ENCODE peak calls at places on chromosome 14, in four cellular contexts. One of them, this sample, is unnamed. For H3K4me1, the result is how much of the 10 kb centered on the place peaks cover.

GRCh38 chr14:67446371-67447032 is 34.5 kb upstream of the PLEK2 start:
- DNase-seq in lung: no peak
- DNase-seq in DND-41: no peak
- DNase-seq in heart left ventricle: peak
- DNase-seq in this sample: no peak

GRCh38 chr14:93748208-93749080 is 39.8 kb downstream of the PRIMA1 start:
- DNase-seq in DND-41: no peak
- DNase-seq in heart left ventricle: peak
- DNase-seq in lung: no peak
- DNase-seq in this sample: no peak

GRCh38 chr14:50035214-50035613 is 81.2 kb downstream of the VCPKMT start:
- DNase-seq in lung: no peak
- DNase-seq in DND-41: no peak
- DNase-seq in heart left ventricle: no peak
- DNase-seq in this sample: no peak

GRCh38 chr14:58298477-58298879 is at the start of gene ARID4A:
- DNase-seq in heart left ventricle: peak
- DNase-seq in lung: peak
- DNase-seq in DND-41: no peak
- DNase-seq in this sample: no peak

GRCh38 chr14:78637903-78638302 is 467.7 kb downstream of the NRXN3 start:
- DNase-seq in heart left ventricle: no peak
- DNase-seq in lung: no peak
- DNase-seq in DND-41: no peak
- DNase-seq in this sample: no peak

GRCh38 chr14:39174560-39175444 is at the start of gene PNN:
- DNase-seq in lung: peak
- DNase-seq in DND-41: peak
- DNase-seq in heart left ventricle: peak
- DNase-seq in this sample: peak

GRCh38 chr14:36952702-36953101 is 219.7 kb downstream of the SLC25A21 start:
- DNase-seq in lung: no peak
- DNase-seq in heart left ventricle: no peak
- DNase-seq in DND-41: no peak
- DNase-seq in this sample: no peak

GRCh38 chr14:49461529-49462401 is 124.4 kb downstream of the RPS29 start:
- DNase-seq in lung: peak
- DNase-seq in DND-41: peak
- DNase-seq in heart left ventricle: no peak
- DNase-seq in this sample: peak

GRCh38 chr14:93303659-93304058 is 29.2 kb downstream of the BTBD7 start:
- DNase-seq in DND-41: no peak
- DNase-seq in lung: no peak
- DNase-seq in heart left ventricle: peak
- DNase-seq in this sample: no peak

GRCh38 chr14:46245281-46245680 is 406.3 kb downstream of the RPL10L start:
- DNase-seq in DND-41: no peak
- DNase-seq in lung: no peak
- DNase-seq in heart left ventricle: no peak
- DNase-seq in this sample: no peak

GRCh38 chr14:42214981-42215491 is 608.4 kb downstream of the LRFN5 start:
- DNase-seq in DND-41: no peak
- DNase-seq in heart left ventricle: no peak
- DNase-seq in lung: no peak
- DNase-seq in this sample: no peak

GRCh38 chr14:34911209-34912150 is 36.3 kb upstream of the BAZ1A start:
- DNase-seq in lung: no peak
- DNase-seq in DND-41: no peak
- DNase-seq in heart left ventricle: no peak
- DNase-seq in this sample: no peak

GRCh38 chr14:65866906-65867305 is 454.4 kb downstream of the FUT8 start:
- DNase-seq in heart left ventricle: no peak
- DNase-seq in DND-41: no peak
- DNase-seq in lung: no peak
- DNase-seq in this sample: no peak

GRCh38 chr14:69625299-69626131 is 14.1 kb downstream of the SUSD6 start:
- DNase-seq in DND-41: peak
- DNase-seq in heart left ventricle: peak
- DNase-seq in lung: peak
- DNase-seq in this sample: peak

GRCh38 chr14:84882830-84883229 is 647.1 kb upstream of the FLRT2 start:
- DNase-seq in lung: no peak
- DNase-seq in DND-41: no peak
- DNase-seq in heart left ventricle: no peak
- DNase-seq in this sample: no peak

GRCh38 chr14:93946104-93946503 is 19.0 kb downstream of the FAM181A start:
- DNase-seq in heart left ventricle: no peak
- DNase-seq in DND-41: no peak
- DNase-seq in lung: no peak
- DNase-seq in this sample: no peak

GRCh38 chr14:72863216-72864006 is 30.5 kb downstream of the DPF3 start:
- DNase-seq in DND-41: no peak
- DNase-seq in lung: no peak
- DNase-seq in heart left ventricle: no peak
- DNase-seq in this sample: no peak

GRCh38 chr14:94769413-94770250 is at the start of gene GSC:
- DNase-seq in heart left ventricle: peak
- DNase-seq in lung: no peak
- DNase-seq in DND-41: no peak
- DNase-seq in this sample: no peak

GRCh38 chr14:31867570-31867969 is 209.5 kb upstream of the ARHGAP5 start:
- DNase-seq in DND-41: no peak
- DNase-seq in heart left ventricle: no peak
- DNase-seq in lung: no peak
- DNase-seq in this sample: no peak

GRCh38 chr14:59123526-59123925 is 64.9 kb upstream of the DAAM1 start:
- DNase-seq in lung: no peak
- DNase-seq in heart left ventricle: no peak
- DNase-seq in DND-41: no peak
- DNase-seq in this sample: no peak

GRCh38 chr14:106277503-106277902 is 751.1 kb downstream of the TMEM121 start:
- DNase-seq in DND-41: peak
- DNase-seq in heart left ventricle: no peak
- DNase-seq in lung: no peak
- DNase-seq in this sample: peak

GRCh38 chr14:104863923-104864266 is 1.2 kb upstream of the CEP170B start:
- DNase-seq in DND-41: no peak
- DNase-seq in lung: no peak
- DNase-seq in heart left ventricle: no peak
- DNase-seq in this sample: no peak

GRCh38 chr14:36773558-36773957 is 111.9 kb downstream of the PAX9 start:
- DNase-seq in heart left ventricle: no peak
- DNase-seq in lung: no peak
- DNase-seq in DND-41: no peak
- DNase-seq in this sample: no peak

GRCh38 chr14:38286481-38286880 is 30.6 kb upstream of the CLEC14A start:
- DNase-seq in DND-41: no peak
- DNase-seq in heart left ventricle: no peak
- DNase-seq in lung: no peak
- DNase-seq in this sample: no peak

GRCh38 chr14:101007004-101007614 is 103.6 kb upstream of the RTL1 start:
- DNase-seq in heart left ventricle: no peak
- DNase-seq in lung: no peak
- DNase-seq in DND-41: no peak
- DNase-seq in this sample: no peak

GRCh38 chr14:61512026-61512425 is 183.3 kb upstream of the HIF1A start:
- DNase-seq in heart left ventricle: no peak
- DNase-seq in lung: no peak
- DNase-seq in DND-41: no peak
- DNase-seq in this sample: no peak

GRCh38 chr14:21191809-21192446 is 36.1 kb upstream of the OR5AU1 start:
- DNase-seq in lung: peak
- DNase-seq in heart left ventricle: peak
- DNase-seq in DND-41: peak
- DNase-seq in this sample: peak

GRCh38 chr14:69260979-69261605 is 1.1 kb downstream of the GALNT16 start:
- DNase-seq in DND-41: no peak
- DNase-seq in lung: no peak
- DNase-seq in heart left ventricle: peak
- DNase-seq in this sample: no peak

GRCh38 chr14:93733231-93733630 is 55.1 kb downstream of the PRIMA1 start:
- DNase-seq in heart left ventricle: no peak
- DNase-seq in lung: no peak
- DNase-seq in DND-41: no peak
- DNase-seq in this sample: no peak

GRCh38 chr14:46008348-46008747 is 643.2 kb downstream of the RPL10L start:
- DNase-seq in heart left ventricle: no peak
- DNase-seq in DND-41: no peak
- DNase-seq in lung: no peak
- DNase-seq in this sample: no peak

GRCh38 chr14:85573406-85573805 is 43.5 kb downstream of the FLRT2 start:
- DNase-seq in heart left ventricle: no peak
- DNase-seq in lung: no peak
- DNase-seq in DND-41: no peak
- DNase-seq in this sample: no peak

GRCh38 chr14:64417042-64417770 is 29.1 kb downstream of the MTHFD1 start:
- DNase-seq in heart left ventricle: no peak
- DNase-seq in DND-41: no peak
- DNase-seq in lung: no peak
- DNase-seq in this sample: no peak

GRCh38 chr14:56300495-56300894 is 182.3 kb downstream of the PELI2 start:
- DNase-seq in DND-41: no peak
- DNase-seq in lung: no peak
- DNase-seq in heart left ventricle: no peak
- DNase-seq in this sample: no peak

DNA sequence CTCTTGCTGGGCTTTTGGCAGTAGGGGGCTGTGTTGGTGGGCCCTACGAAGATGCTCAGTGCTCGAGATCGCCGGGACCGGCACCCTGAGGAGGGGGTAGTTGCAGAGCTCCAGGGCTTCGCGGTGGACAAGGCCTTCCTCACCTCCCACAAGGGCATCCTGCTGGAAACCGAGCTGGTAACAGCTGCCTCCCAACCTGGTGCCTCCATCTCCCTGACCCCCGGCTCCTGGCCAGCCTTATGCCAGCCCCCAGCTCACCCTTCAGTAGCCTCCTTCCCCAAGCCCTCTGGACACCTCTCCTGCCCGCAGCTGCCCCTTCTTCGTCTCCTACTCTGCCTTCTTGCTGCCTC is 330 bp downstream of the CMTM5 start:
- DNase-seq in lung: no peak
- DNase-seq in DND-41: no peak
- DNase-seq in heart left ventricle: no peak
- DNase-seq in this sample: no peak
- H3K4me3 ChIP-seq in lung: no peak
- H3K4me3 ChIP-seq in DND-41: no peak
- H3K4me3 ChIP-seq in heart left ventricle: no peak
- H3K4me3 ChIP-seq in this sample: no peak

DNA sequence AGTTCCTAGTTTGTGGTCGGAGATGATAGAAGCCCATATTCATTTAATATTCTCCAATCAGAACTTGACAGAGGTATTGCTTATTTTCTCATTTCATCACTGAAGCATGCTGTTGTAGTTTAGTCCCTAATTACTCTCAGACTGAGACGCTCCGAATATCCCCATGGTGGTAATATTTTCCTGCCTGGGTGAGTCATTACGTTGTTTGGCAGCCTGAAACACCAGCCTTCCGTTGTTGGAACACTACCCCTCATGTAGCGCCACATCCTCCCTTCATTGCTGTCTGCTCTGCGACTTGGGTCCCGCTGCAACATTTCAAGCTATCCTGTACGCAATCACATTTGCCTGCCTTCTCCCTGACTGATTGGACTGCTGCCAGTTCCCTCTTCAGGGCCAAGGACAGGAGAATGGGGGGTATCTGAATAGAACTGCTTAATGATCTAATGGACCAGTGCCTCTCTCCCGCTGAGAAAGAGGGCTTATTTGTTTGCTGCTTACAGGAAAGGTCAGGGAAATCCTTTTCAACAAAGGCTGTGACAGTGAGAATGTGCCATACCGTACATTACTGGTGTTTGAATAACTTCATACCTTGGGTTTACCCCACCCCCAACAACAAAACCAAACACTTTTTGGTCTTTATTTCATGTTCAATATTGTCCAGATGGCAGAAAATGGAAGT is 369.2 kb downstream of the NPAS3 start:
- DNase-seq in heart left ventricle: peak
- DNase-seq in DND-41: no peak
- DNase-seq in lung: no peak
- DNase-seq in this sample: no peak
- H3K4me1 ChIP-seq in heart left ventricle: under half
- H3K4me1 ChIP-seq in DND-41: under half
- H3K4me1 ChIP-seq in lung: under half
- H3K4me1 ChIP-seq in this sample: under half

GRCh38 chr14:99249389-99249788 is 22.6 kb downstream of the BCL11B start:
- DNase-seq in DND-41: no peak
- DNase-seq in heart left ventricle: no peak
- DNase-seq in lung: no peak
- DNase-seq in this sample: no peak
- H3K4me3 ChIP-seq in DND-41: no peak
- H3K4me3 ChIP-seq in heart left ventricle: no peak
- H3K4me3 ChIP-seq in lung: no peak
- H3K4me3 ChIP-seq in this sample: peak

GRCh38 chr14:103709814-103710213 is 5.4 kb downstream of the XRCC3 start:
- DNase-seq in DND-41: no peak
- DNase-seq in lung: no peak
- DNase-seq in heart left ventricle: no peak
- DNase-seq in this sample: no peak
- H3K4me1 ChIP-seq in DND-41: under half
- H3K4me1 ChIP-seq in lung: under half
- H3K4me1 ChIP-seq in heart left ventricle: under half
- H3K4me1 ChIP-seq in this sample: under half